ENCODE peak calls at places on chromosomes 16 and 17, in six cellular contexts. I, C, U, Z, X and W are unnamed samples.

GRCh38 chr16:50251375-50252081 is 14.8 kb upstream of the ADCY7 start:
- DNase-seq in X (no peak), C (peak; percentile 98), Z (no peak), I (no peak), U (no peak), W (peak; percentile 75)

GRCh38 chr17:27868565-27868964 is 24.6 kb downstream of the LYRM9 start:
- DNase-seq in Z (no peak), C (no peak), U (no peak), X (no peak), I (no peak), W (no peak)

GRCh38 chr17:73705594-73705993 is 61.3 kb upstream of the SDK2 start:
- DNase-seq in C (peak; percentile 50), I (no peak), U (no peak), X (peak; percentile 67), Z (no peak), W (no peak)

GRCh38 chr17:44820631-44821196 is 9.4 kb downstream of the GJC1 start:
- DNase-seq in Z (no peak), U (no peak), C (peak; percentile 95), X (no peak), I (no peak), W (peak; percentile 81)

GRCh38 chr17:37729905-37730304 is 15.0 kb downstream of the HNF1B start:
- DNase-seq in U (no peak), Z (no peak), X (no peak), C (no peak), I (no peak), W (no peak)

GRCh38 chr16:28873543-28874201 is 4.6 kb upstream of the ATP2A1 start:
- DNase-seq in I (peak; percentile 49), C (no peak), Z (no peak), X (no peak), U (peak; percentile 50), W (no peak)

GRCh38 chr17:45341389-45342158 is 24.8 kb upstream of the MAP3K14 start:
- DNase-seq in U (no peak), Z (no peak), C (peak; percentile 90), X (no peak), I (no peak), W (peak; percentile 90)

GRCh38 chr16:77918792-77919707 is 103.3 kb upstream of the CLEC3A start:
- DNase-seq in C (peak; percentile 89), I (no peak), Z (no peak), X (no peak), U (no peak), W (peak; percentile 78)

GRCh38 chr16:590165-590874 is 454 bp downstream of the RAB40C start:
- DNase-seq in Z (peak; percentile 48), I (no peak), U (no peak), X (no peak), C (peak; percentile 41), W (peak; percentile 35)

GRCh38 chr17:73462830-73463229 is 151.0 kb upstream of the CDC42EP4 start:
- DNase-seq in U (no peak), C (no peak), X (no peak), I (no peak), Z (no peak), W (no peak)

GRCh38 chr16:2507679-2508064 is 6.1 kb upstream of the ATP6V0C start:
- DNase-seq in C (no peak), U (no peak), I (peak; percentile 79), X (no peak), Z (no peak), W (no peak)

GRCh38 chr16:74275031-74275636 is 21.5 kb upstream of the PSMD7 start:
- DNase-seq in U (peak; percentile 30), C (peak; percentile 11), X (no peak), I (no peak), Z (no peak), W (peak; percentile 46)

GRCh38 chr16:9050102-9050830 is 41.2 kb upstream of the HAPSTR1 start:
- DNase-seq in X (no peak), Z (peak; percentile 24), U (peak; percentile 27), I (no peak), C (peak; percentile 10), W (no peak)
- TF ChIP-seq CTCF in X (peak; percentile 15), Z (peak; percentile 67), U (peak; percentile 85), I (peak; percentile 24), C (peak; percentile 43), W (peak; percentile 35)

GRCh38 chr17:32912218-32912897 is 15.6 kb upstream of the TMEM98 start:
- DNase-seq in C (peak; percentile 62), U (no peak), I (no peak), X (no peak), Z (no peak), W (peak; percentile 64)
- H3K4me3 ChIP-seq in C (no peak overlapping the region), U (no peak overlapping the region), I (no peak overlapping the region), X (no peak overlapping the region), Z (no peak overlapping the region), W (no peak overlapping the region)

GRCh38 chr16:54934536-54935410 is 4.1 kb downstream of the IRX5 start:
- DNase-seq in C (peak; percentile 62), I (no peak), U (no peak), X (no peak), Z (no peak), W (peak; percentile 10)

GRCh38 chr16:54933281-54934150 is 2.9 kb downstream of the IRX5 start:
- DNase-seq in Z (no peak), C (peak; percentile 22), I (no peak), X (no peak), U (no peak), W (no peak)

GRCh38 chr16:54931757-54932660 is 1.3 kb downstream of the IRX5 start:
- DNase-seq in Z (no peak), X (no peak), U (no peak), C (peak; percentile 34), I (no peak), W (peak; percentile 43)

GRCh38 chr16:54931041-54931756 is 534 bp downstream of the IRX5 start:
- DNase-seq in X (no peak), C (peak; percentile 53), I (peak; percentile 55), Z (no peak), U (no peak), W (peak; percentile 42)

DNA sequence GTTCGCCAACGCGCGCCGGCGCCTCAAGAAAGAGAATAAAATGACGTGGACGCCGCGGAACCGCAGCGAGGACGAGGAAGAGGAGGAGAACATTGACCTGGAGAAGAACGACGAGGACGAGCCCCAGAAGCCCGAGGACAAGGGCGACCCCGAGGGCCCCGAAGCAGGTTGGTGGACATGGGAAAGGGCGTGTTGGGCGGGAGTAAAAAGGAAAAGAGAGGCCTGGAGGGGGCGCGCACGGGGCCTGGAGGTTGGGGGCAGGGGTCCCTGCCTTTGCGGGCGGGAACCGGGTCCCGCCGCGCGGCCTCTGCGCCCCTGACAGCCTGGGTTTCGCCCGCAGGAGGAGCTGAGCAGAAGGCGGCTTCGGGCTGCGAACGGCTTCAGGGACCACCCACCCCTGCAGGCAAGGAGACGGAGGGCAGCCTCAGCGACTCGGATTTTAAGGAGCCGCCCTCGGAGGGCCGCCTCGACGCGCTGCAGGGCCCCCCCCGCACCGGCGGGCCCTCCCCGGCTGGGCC is 2.1 kb downstream of the IRX5 start:
- DNase-seq in C (peak; percentile 39), X (no peak), I (no peak), U (no peak), Z (no peak), W (no peak)
- TF ChIP-seq CTCF in C (no peak), X (no peak), I (no peak), U (no peak), Z (no peak), W (no peak)

GRCh38 chr17:32517982-32518381 is 31.2 kb downstream of the CDK5R1 start:
- DNase-seq in I (no peak), Z (no peak), X (no peak), C (no peak), U (no peak), W (no peak)

GRCh38 chr17:32516940-32517711 is 30.3 kb downstream of the CDK5R1 start:
- DNase-seq in Z (peak; percentile 65), C (no peak), I (no peak), X (no peak), U (no peak), W (no peak)

GRCh38 chr17:32520737-32521399 is 34.1 kb downstream of the CDK5R1 start:
- DNase-seq in X (no peak), I (no peak), C (no peak), U (no peak), Z (no peak), W (no peak)

GRCh38 chr17:32518856-32519768 is 32.3 kb downstream of the CDK5R1 start:
- DNase-seq in U (no peak), X (peak; percentile 53), C (peak; percentile 22), I (no peak), Z (peak; percentile 89), W (no peak)

DNA sequence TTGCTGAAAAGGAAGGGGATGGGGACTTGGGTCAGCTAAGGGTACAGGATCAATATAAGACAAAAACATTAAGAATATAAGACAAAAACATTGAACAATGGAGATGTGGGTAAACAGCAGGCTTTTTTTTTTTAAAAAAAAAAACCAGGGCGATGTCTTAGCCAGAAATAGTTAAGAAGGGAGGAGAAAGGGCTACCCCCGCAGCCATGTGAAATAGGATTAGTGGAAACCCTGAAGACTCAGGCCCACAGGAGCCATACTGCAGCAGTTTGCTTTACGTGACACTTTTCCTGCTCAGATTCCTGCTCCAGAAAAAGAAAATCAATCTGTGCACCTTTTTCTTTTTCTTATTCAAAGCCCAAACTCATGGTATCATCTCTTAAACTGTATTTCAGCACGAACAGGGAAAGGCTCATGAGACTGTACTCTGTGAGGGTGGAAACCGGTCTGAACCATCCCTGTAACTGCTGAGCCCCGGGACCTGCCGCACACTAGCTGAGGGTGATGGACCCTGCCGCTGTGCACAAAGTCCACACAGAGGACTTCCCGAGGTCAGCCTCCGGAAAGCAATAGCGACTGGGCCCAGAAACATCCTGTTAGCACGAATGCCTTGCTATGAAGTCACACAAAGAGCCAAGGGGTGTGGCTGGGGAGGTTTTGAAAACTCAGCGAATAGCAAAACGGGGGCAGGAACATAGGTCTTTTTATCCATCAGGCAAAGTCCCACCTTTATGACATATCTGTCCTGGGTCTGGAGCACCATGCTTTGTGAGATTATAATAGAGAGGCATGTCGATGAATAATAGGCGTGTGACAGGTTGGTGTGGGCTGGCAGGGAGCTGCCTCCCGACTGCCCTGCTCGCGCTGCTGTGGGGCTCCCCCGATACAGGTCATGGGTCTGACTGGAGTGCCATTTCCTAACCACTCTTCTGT is 33.2 kb downstream of the CDK5R1 start:
- DNase-seq in I (no peak), C (peak; percentile 49), U (no peak), Z (peak; percentile 68), X (no peak), W (peak; percentile 4)
- H3K4me3 ChIP-seq in I (no peak overlapping the region), C (peak overlapping the region; percentile 20), U (peak overlapping the region; percentile 29), Z (peak overlapping the region; percentile 43), X (peak overlapping the region; percentile 62), W (peak overlapping the region; percentile 49)